ENCODE peak calls at places on chromosomes 16 and 17, in six cellular contexts. P, O, N, Z, Q and E are unnamed samples.

GRCh38 chr17:43768382-43768781 is 9.8 kb upstream of the SOST start:
- DNase-seq in O (peak; percentile 45), Q (no peak), P (no peak), N (peak; percentile 67), Z (no peak), E (no peak)

GRCh38 chr17:3213587-3213986 is 6.1 kb downstream of the OR1A1 start:
- DNase-seq in O (no peak), N (no peak), P (peak; percentile 31), Q (no peak), Z (no peak), E (no peak)

GRCh38 chr17:35082073-35082657 is 18.7 kb upstream of the RFFL start:
- DNase-seq in N (no peak), Z (no peak), Q (no peak), O (no peak), P (peak; percentile 81), E (peak; percentile 71)

GRCh38 chr17:68771867-68772515 is 170.8 kb upstream of the FAM20A start:
- DNase-seq in P (peak; percentile 62), N (no peak), O (no peak), Q (no peak), Z (no peak), E (no peak)

GRCh38 chr16:10982430-10983174 is 38.2 kb downstream of the CLEC16A start:
- DNase-seq in Z (no peak), N (no peak), Q (no peak), O (no peak), P (no peak), E (no peak)

GRCh38 chr16:66399930-66400329 is 27.2 kb upstream of the BEAN1 start:
- DNase-seq in P (no peak), Z (no peak), O (no peak), N (no peak), Q (no peak), E (no peak)

GRCh38 chr17:7557825-7558543 is 566 bp upstream of the TNFSF13 start:
- DNase-seq in Q (peak; percentile 93), P (no peak), Z (peak; percentile 84), O (peak; percentile 98), N (peak; percentile 96), E (peak; percentile 43)

GRCh38 chr17:10107320-10108165 is 90.9 kb downstream of the GAS7 start:
- DNase-seq in O (no peak), Q (no peak), P (no peak), Z (no peak), N (no peak), E (no peak)

GRCh38 chr17:4162775-4163498 is 19.9 kb downstream of the CYB5D2 start:
- DNase-seq in Q (no peak), N (no peak), Z (no peak), O (no peak), P (no peak), E (no peak)

GRCh38 chr16:1330260-1330914 is 3.1 kb upstream of the BAIAP3 start:
- DNase-seq in Q (no peak), Z (no peak), O (no peak), P (no peak), N (no peak), E (no peak)

GRCh38 chr16:78987676-78988075 is 612.9 kb downstream of the MAF start:
- DNase-seq in N (no peak), Q (no peak), Z (no peak), O (peak; percentile 76), P (no peak), E (no peak)

GRCh38 chr17:20073056-20073979 is 64.2 kb downstream of the SPECC1 start:
- DNase-seq in Z (peak; percentile 41), P (no peak), O (peak; percentile 32), Q (no peak), N (peak; percentile 34), E (no peak)

GRCh38 chr17:16938496-16939270 is 33.2 kb downstream of the TNFRSF13B start:
- DNase-seq in O (no peak), P (no peak), Q (no peak), Z (no peak), N (peak; percentile 18), E (no peak)

GRCh38 chr17:10292057-10292931 is 80.5 kb downstream of the MYH13 start:
- DNase-seq in Q (no peak), N (no peak), P (peak; percentile 75), O (peak; percentile 20), Z (peak; percentile 59), E (no peak)

GRCh38 chr17:82520041-82520910 is 744 bp downstream of the FOXK2 start:
- DNase-seq in P (no peak), O (no peak), Z (peak; percentile 33), N (no peak), Q (peak; percentile 40), E (no peak)

GRCh38 chr17:1629647-1630310 is 1.1 kb upstream of the SLC43A2 start:
- DNase-seq in N (peak; percentile 84), Q (peak; percentile 75), Z (no peak), P (peak; percentile 29), O (peak; percentile 57), E (no peak)

GRCh38 chr17:40323731-40324650 is 15.0 kb downstream of the RARA start:
- DNase-seq in Z (no peak), O (peak; percentile 44), P (no peak), N (no peak), Q (no peak), E (no peak)

GRCh38 chr17:10197721-10198508 is 491 bp downstream of the GAS7 start:
- DNase-seq in N (no peak), Q (no peak), O (no peak), Z (no peak), P (no peak), E (no peak)

GRCh38 chr16:81639931-81640680 is 139.0 kb upstream of the PLCG2 start:
- DNase-seq in P (no peak), N (no peak), Z (no peak), O (no peak), Q (no peak), E (no peak)

GRCh38 chr17:2337152-2337810 is at the start of gene SGSM2:
- DNase-seq in Z (peak; percentile 66), P (no peak), Q (peak; percentile 59), O (no peak), N (peak; percentile 65), E (peak; percentile 9)

GRCh38 chr16:21990381-21990944 is 10.5 kb downstream of the PDZD9 start:
- DNase-seq in Q (no peak), N (no peak), Z (no peak), P (no peak), O (no peak), E (no peak)

GRCh38 chr17:17419621-17420020 is 57.2 kb upstream of the MED9 start:
- DNase-seq in Q (no peak), P (no peak), Z (no peak), O (no peak), N (no peak), E (no peak)

GRCh38 chr16:89944773-89945172 is 3.8 kb upstream of the DEF8 start:
- DNase-seq in N (no peak), Q (no peak), P (no peak), O (no peak), Z (no peak), E (no peak)

DNA sequence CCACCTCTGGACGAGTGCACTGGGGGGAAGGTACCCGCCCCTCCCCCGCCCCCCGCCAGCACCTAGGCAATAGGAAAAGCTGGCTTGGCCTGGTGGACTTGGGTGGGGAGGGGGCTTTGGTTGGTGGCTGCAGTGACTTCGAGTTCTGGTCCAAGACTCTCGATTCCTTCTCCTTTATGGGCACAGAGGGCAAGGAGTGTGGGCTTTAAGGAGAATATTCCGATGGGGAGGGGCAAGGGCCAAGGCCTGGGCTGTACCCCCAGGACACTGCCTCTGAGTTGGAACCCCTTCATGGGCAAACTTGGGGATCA is 409 bp downstream of the ACSF2 start:
- DNase-seq in Q (no peak), N (no peak), Z (no peak), O (no peak), P (no peak), E (no peak)
- H3K4me3 ChIP-seq in Q (peak overlapping the region; percentile 41), N (peak overlapping the region; percentile 74), Z (peak overlapping the region; percentile 68), O (peak overlapping the region; percentile 49), P (peak overlapping the region; percentile 63), E (peak overlapping the region; percentile 66)

DNA sequence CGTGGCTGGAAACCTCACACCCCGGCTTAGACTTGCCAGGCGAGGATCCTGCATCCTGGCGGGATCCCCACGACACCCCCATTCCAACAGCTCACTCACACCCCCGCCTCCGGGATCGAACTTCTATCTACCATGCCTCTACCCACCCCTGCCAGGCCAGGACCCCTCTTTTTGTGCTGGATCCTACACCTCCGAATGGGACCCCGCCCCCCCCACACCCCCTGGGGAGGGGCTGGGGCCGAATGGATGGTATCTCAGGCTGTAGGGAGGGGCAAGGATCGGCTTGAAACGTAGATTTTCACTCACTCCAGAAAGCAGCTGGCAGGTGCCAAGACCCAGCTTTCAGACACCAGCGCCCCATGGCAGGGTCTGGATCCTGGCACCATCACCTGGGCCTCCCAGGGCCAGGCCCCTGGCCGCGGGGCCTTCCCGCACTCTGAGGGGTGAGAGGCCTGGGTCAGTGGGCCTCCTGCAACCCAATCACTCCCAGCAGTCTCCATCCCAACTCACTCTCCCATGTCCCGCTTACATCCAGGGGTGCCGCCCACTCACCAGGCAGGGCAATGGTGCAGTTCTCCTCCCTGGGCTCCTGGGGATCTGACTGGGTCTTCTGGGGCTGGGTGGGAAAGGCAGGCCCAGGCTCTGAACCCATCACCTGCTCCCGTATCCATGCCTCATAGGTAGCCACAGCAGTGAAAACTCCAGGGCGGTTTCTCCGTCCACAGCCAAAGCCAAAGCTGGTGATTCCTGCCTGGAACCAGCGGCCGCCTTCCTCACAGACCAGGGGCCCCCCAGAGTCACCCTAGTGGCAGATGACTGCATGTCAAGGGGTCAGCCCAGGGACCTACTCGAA is 6.6 kb downstream of the PRSS36 start:
- DNase-seq in N (no peak), O (peak; percentile 43), Z (peak; percentile 55), Q (peak; percentile 45), P (no peak), E (no peak)
- TF ChIP-seq CTCF in N (no peak), O (no peak), Z (no peak), Q (no peak), P (no peak), E (no peak)

GRCh38 chr17:64066709-64067108 is 46.3 kb upstream of the ICAM2 start:
- DNase-seq in O (no peak), P (no peak), Q (no peak), Z (no peak), N (no peak), E (no peak)
- H3K4me3 ChIP-seq in O (no peak overlapping the region), P (no peak overlapping the region), Q (no peak overlapping the region), Z (no peak overlapping the region), N (no peak overlapping the region), E (no peak overlapping the region)

GRCh38 chr17:74245145-74245817 is 28.8 kb upstream of the DNAI2 start:
- DNase-seq in Z (no peak), Q (no peak), P (no peak), O (no peak), N (no peak), E (no peak)
- TF ChIP-seq CTCF in Z (no peak), Q (no peak), P (no peak), O (no peak), N (no peak), E (peak; percentile 14)